ENCODE peak calls at places on chromosomes 12 and 14, in ten cellular contexts. T is activated naive CD4-positive, alpha-beta T cell treated with anti-CD3 and anti-CD28 coated beads, Interleukin-2, amount 50 U/mL, for 16 hours; I is astrocyte of the cerebellum; A is nephron progenitor cell; Q is amniotic stem cell; Z is kidney glomerular epithelial cell; G is RPMI7951; D is Panc1; B is activated CD4-positive, alpha-beta T cell treated with anti-CD3 and anti-CD28 coated beads for 48 hours; P is NCI-H460. C is an unnamed sample.

GRCh38 chr14:69700609-69701008 is 66.3 kb upstream of the SRSF5 start:
- DNase-seq in T (no peak), I (no peak), A (no peak), Q (no peak), Z (no peak), G (no peak), D (no peak), B (no peak), P (no peak), C (no peak)

GRCh38 chr12:132458441-132459225 is 31.3 kb upstream of the FBRSL1 start:
- DNase-seq in T (no peak), I (no peak), A (no peak), Q (no peak), Z (no peak), G (no peak), D (no peak), B (no peak), P (no peak), C (no peak)

GRCh38 chr14:61560323-61560722 is 135.0 kb upstream of the HIF1A start:
- DNase-seq in T (no peak), I (no peak), A (no peak), Q (no peak), Z (no peak), G (no peak), D (no peak), B (no peak), P (peak), C (no peak)

GRCh38 chr12:46965137-46965536 is 114.3 kb upstream of the PCED1B start:
- DNase-seq in T (no peak), I (no peak), A (no peak), Q (no peak), Z (peak), G (no peak), D (no peak), B (no peak), P (peak), C (no peak)

GRCh38 chr14:38931969-38932652 is 170.9 kb downstream of the SEC23A start:
- DNase-seq in T (no peak), I (no peak), A (no peak), Q (no peak), Z (no peak), G (no peak), D (no peak), B (no peak), P (no peak), C (no peak)

GRCh38 chr14:36940476-36940875 is 231.9 kb downstream of the SLC25A21 start:
- DNase-seq in T (no peak), I (no peak), A (no peak), Q (no peak), Z (no peak), G (no peak), D (no peak), B (no peak), P (no peak), C (peak)

GRCh38 chr12:47651368-47652254 is 54.2 kb downstream of the RPAP3 start:
- DNase-seq in T (peak), I (peak), A (peak), Q (no peak), Z (peak), G (peak), D (peak), B (peak), P (peak), C (peak)

GRCh38 chr14:22282429-22282828 is 306.6 kb downstream of the DAD1 start:
- DNase-seq in T (no peak), I (no peak), A (no peak), Q (no peak), Z (no peak), G (no peak), D (no peak), B (no peak), P (no peak), C (no peak)

GRCh38 chr14:54737132-54737711 is 165.4 kb downstream of the GCH1 start:
- DNase-seq in T (no peak), I (peak), A (no peak), Q (no peak), Z (peak), G (peak), D (no peak), B (peak), P (no peak), C (no peak)

GRCh38 chr12:46907791-46908190 is 82.0 kb upstream of the SLC38A4 start:
- DNase-seq in T (no peak), I (no peak), A (no peak), Q (no peak), Z (no peak), G (no peak), D (no peak), B (no peak), P (no peak), C (no peak)

GRCh38 chr12:89782807-89783206 is 74.2 kb upstream of the ATP2B1 start:
- DNase-seq in T (no peak), I (no peak), A (no peak), Q (no peak), Z (no peak), G (no peak), D (no peak), B (no peak), P (no peak), C (no peak)

GRCh38 chr12:126950266-126950665 is 1316.7 kb upstream of the TMEM132C start:
- DNase-seq in T (no peak), I (no peak), A (no peak), Q (no peak), Z (no peak), G (no peak), D (no peak), B (no peak), P (no peak), C (no peak)

GRCh38 chr12:52581066-52581465 is 7.4 kb upstream of the KRT74 start:
- DNase-seq in T (no peak), I (no peak), A (no peak), Q (no peak), Z (no peak), G (no peak), D (no peak), B (no peak), P (no peak), C (no peak)

GRCh38 chr14:100147181-100147631 is 12.2 kb downstream of the DEGS2 start:
- DNase-seq in T (peak), I (no peak), A (no peak), Q (no peak), Z (no peak), G (no peak), D (no peak), B (peak), P (no peak), C (no peak)

GRCh38 chr12:129826273-129826672 is 77.6 kb downstream of the TMEM132D start:
- DNase-seq in T (no peak), I (no peak), A (no peak), Q (no peak), Z (no peak), G (no peak), D (no peak), B (no peak), P (no peak), C (no peak)

GRCh38 chr12:32285484-32285883 is 113.9 kb upstream of the FGD4 start:
- DNase-seq in T (no peak), I (no peak), A (no peak), Q (no peak), Z (no peak), G (no peak), D (no peak), B (no peak), P (no peak), C (no peak)

GRCh38 chr14:75437201-75438143 is 9.7 kb downstream of the JDP2 start:
- DNase-seq in T (no peak), I (no peak), A (no peak), Q (no peak), Z (no peak), G (no peak), D (no peak), B (no peak), P (no peak), C (no peak)

GRCh38 chr14:102219316-102219715 is 79.6 kb downstream of the WDR20 start:
- DNase-seq in T (no peak), I (no peak), A (no peak), Q (no peak), Z (no peak), G (no peak), D (no peak), B (no peak), P (no peak), C (no peak)

GRCh38 chr14:69376439-69376838 is 21.7 kb downstream of the ERH start:
- DNase-seq in T (no peak), I (no peak), A (no peak), Q (no peak), Z (no peak), G (no peak), D (no peak), B (no peak), P (no peak), C (no peak)

GRCh38 chr12:131163189-131163738 is 209.6 kb downstream of the ADGRD1 start:
- DNase-seq in T (no peak), I (no peak), A (no peak), Q (no peak), Z (no peak), G (no peak), D (no peak), B (no peak), P (no peak), C (no peak)

GRCh38 chr12:53563452-53563851 is 56.2 kb upstream of the NPFF start:
- DNase-seq in T (no peak), I (no peak), A (no peak), Q (no peak), Z (no peak), G (no peak), D (no peak), B (no peak), P (no peak), C (no peak)

GRCh38 chr12:46522141-46522540 is 149.6 kb upstream of the SLC38A2 start:
- DNase-seq in T (no peak), I (no peak), A (no peak), Q (no peak), Z (no peak), G (no peak), D (no peak), B (no peak), P (no peak), C (no peak)

GRCh38 chr14:53534841-53535240 is 381.7 kb upstream of the DDHD1 start:
- DNase-seq in T (no peak), I (no peak), A (no peak), Q (no peak), Z (no peak), G (no peak), D (no peak), B (no peak), P (no peak), C (no peak)

GRCh38 chr14:38143651-38144505 is 63.8 kb upstream of the SSTR1 start:
- DNase-seq in T (no peak), I (peak), A (no peak), Q (no peak), Z (peak), G (peak), D (no peak), B (no peak), P (no peak), C (peak)

GRCh38 chr12:27462151-27462694 is 15.7 kb downstream of the SMCO2 start:
- DNase-seq in T (no peak), I (peak), A (no peak), Q (peak), Z (peak), G (peak), D (no peak), B (no peak), P (no peak), C (no peak)

GRCh38 chr12:128047266-128048060 is 219.5 kb upstream of the TMEM132C start:
- DNase-seq in T (no peak), I (no peak), A (no peak), Q (no peak), Z (no peak), G (no peak), D (no peak), B (no peak), P (no peak), C (no peak)

GRCh38 chr12:93153321-93153720 is 224.2 kb upstream of the EEA1 start:
- DNase-seq in T (no peak), I (no peak), A (no peak), Q (no peak), Z (no peak), G (peak), D (no peak), B (no peak), P (no peak), C (no peak)

C was measured in AG09319.